ENCODE peak calls at places on chromosomes 11 and 22, in ten cellular contexts. E, T, G, D, Y, J, P, V, Z and R are unnamed samples.

GRCh38 chr11:101091781-101092180 is 37.8 kb downstream of the PGR start:
- DNase-seq in T (no peak), E (no peak), Y (peak), J (no peak), V (no peak), G (no peak), Z (no peak), D (no peak), P (no peak), R (no peak)

GRCh38 chr11:10381730-10382129 is 73.3 kb upstream of the AMPD3 start:
- DNase-seq in J (no peak), Z (no peak), P (no peak), D (no peak), E (no peak), G (peak), V (no peak), Y (no peak), T (peak), R (peak)

GRCh38 chr11:92859290-92859689 is 110.2 kb upstream of the MTNR1B start:
- DNase-seq in G (no peak), P (no peak), Y (no peak), T (no peak), V (no peak), E (no peak), J (no peak), D (no peak), Z (no peak), R (no peak)

GRCh38 chr11:106395716-106396349 is 318.4 kb downstream of the AASDHPPT start:
- DNase-seq in V (no peak), Z (no peak), T (no peak), G (no peak), P (no peak), Y (peak), J (no peak), E (no peak), D (no peak), R (no peak)

GRCh38 chr11:65660038-65660437 is 2.7 kb downstream of the RELA start:
- DNase-seq in J (no peak), G (no peak), Y (no peak), E (no peak), T (no peak), Z (no peak), V (no peak), D (no peak), P (no peak), R (no peak)

GRCh38 chr22:37198290-37199102 is 10.4 kb upstream of the C1QTNF6 start:
- DNase-seq in P (peak), J (peak), E (peak), D (peak), Z (peak), V (peak), Y (peak), G (peak), T (peak), R (peak)

GRCh38 chr11:113632981-113633380 is 73.1 kb downstream of the TMPRSS5 start:
- DNase-seq in Y (no peak), P (no peak), J (no peak), V (no peak), T (peak), E (no peak), G (no peak), Z (no peak), D (no peak), R (peak)

GRCh38 chr11:3041699-3042098 is 15.5 kb downstream of the CARS1 start:
- DNase-seq in Y (no peak), T (no peak), V (peak), E (no peak), P (no peak), G (no peak), D (peak), Z (no peak), J (no peak), R (no peak)

GRCh38 chr11:3222941-3223905 is 4.6 kb upstream of the MRGPRG start:
- DNase-seq in Y (no peak), G (no peak), T (no peak), Z (no peak), D (no peak), P (no peak), J (no peak), V (no peak), E (no peak), R (no peak)

GRCh38 chr11:97514446-97514845 is 1124.6 kb downstream of the JRKL start:
- DNase-seq in Z (no peak), G (no peak), V (no peak), D (no peak), J (no peak), P (no peak), E (no peak), Y (no peak), T (no peak), R (no peak)

DNA sequence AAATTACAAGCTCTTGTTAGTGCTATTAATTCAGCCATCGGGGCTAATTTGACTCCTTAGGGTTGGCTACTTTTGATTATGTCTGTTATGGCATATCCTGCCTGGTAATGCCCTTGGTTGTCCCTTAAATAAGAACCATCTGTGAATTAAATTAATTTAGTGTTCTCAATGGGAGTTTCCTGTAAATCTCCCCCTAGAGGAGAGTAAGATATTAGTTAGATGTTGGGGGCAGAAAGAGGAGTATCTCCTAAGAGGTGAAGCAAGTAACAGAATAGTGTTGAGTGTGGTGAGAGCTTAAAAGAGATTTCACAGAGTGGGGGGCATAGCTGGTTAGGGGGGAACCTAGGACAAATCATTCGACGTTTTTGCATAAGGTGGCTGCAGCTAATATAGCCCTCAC is 1126.9 kb downstream of the JRKL start:
- DNase-seq in Y (no peak), D (no peak), J (no peak), Z (no peak), V (no peak), G (no peak), E (peak), P (no peak), T (no peak), R (no peak)
- TF ChIP-seq CTCF in Y (no peak), D (no peak), J (no peak), Z (no peak), V (no peak), G (no peak), E (peak), P (no peak), T (peak), R (no peak)

DNA sequence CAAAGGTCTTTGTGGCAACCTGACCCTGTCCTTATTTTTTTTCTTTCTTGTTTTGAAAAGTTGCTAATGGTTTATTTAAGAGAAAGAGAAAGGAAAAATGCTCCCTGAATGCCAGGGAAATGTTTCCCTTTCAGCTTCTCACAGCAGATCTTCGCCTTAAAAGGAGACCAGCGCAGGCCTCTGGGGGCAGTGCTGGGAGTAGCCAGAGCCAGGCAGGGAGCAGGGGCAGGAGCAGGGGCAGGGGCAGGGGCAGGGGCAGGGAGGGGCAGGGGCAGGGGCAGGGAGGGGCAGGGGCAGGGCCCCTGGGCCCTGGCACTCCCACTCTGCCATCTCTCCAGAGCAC is 5.1 kb downstream of the MOB2 start:
- DNase-seq in Y (no peak), V (no peak), G (no peak), E (no peak), P (no peak), T (no peak), Z (no peak), J (peak), D (no peak), R (no peak)
- TF ChIP-seq CTCF in Y (no peak), V (no peak), G (no peak), E (no peak), P (no peak), T (no peak), Z (no peak), J (no peak), D (no peak), R (no peak)

DNA sequence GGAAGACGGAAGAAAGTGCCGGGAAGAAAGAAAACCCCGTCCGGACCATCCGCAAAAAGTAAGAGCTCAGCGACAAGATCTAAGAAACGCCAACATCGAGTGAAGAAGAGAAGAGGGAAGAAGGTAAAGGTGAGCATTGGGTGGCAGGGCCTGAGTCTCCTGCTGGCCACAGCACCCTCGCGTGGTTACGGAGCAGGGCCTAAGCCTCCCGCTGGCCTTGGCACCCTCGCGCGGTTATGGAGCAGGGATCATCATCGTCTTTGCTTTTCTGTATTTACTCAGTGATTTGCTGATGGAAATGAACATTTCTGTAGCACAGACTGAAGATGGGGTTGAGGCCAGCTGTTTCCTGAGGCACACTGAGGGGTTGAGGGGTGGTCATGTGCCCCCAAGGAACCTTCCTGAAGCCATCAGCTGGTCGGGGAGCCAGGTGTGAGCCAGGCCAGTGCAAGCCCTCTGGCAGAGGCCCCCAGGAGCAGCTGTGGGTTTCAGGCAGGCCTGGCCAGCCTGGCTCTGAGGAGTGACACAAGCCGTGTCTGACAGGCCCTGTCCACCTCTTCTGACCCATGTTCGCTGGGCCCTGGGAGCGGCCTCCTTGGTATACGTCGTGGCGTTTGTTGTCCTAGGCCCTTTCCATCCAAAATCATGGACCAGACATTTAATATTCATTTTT is 14.0 kb downstream of the IRF7 start:
- DNase-seq in P (no peak), T (no peak), Y (no peak), Z (no peak), G (no peak), V (no peak), D (no peak), J (no peak), E (no peak), R (no peak)
- TF ChIP-seq CTCF in P (no peak), T (no peak), Y (no peak), Z (no peak), G (no peak), V (no peak), D (no peak), J (no peak), E (no peak), R (no peak)

GRCh38 chr11:129974237-129974636 is 28.4 kb downstream of the PRDM10 start:
- DNase-seq in T (no peak), P (no peak), Z (no peak), G (peak), J (no peak), E (no peak), D (no peak), V (no peak), Y (no peak), R (no peak)
- TF ChIP-seq CTCF in T (no peak), P (no peak), Z (no peak), G (no peak), J (no peak), E (no peak), D (no peak), V (no peak), Y (no peak), R (no peak)

DNA sequence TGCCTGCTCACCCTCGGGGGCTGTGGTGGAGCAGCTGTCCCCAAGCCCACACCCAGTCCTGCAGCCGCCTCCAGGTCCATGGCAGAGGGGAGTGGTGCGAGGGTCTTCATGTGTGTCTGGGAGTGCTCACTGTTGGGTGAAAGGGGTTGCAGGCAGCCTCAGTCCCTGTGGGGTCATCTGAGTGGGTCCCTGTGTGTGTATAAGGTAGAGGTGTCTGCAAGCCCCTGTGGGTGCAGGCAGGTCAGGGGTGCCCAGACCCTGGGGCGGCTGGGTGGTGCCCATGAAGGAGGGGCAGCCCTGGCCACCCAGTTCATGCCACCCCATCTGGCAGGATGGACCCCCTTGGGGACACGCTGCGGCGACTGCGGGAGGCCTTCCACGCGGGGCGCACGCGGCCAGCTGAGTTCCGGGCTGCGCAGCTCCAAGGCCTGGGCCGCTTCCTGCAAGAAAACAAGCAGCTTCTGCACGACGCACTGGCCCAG is 4.9 kb downstream of the ALDH3B1 start:
- DNase-seq in P (no peak), E (no peak), V (no peak), D (no peak), G (no peak), J (no peak), Z (no peak), Y (no peak), T (no peak), R (no peak)
- TF ChIP-seq CTCF in P (no peak), E (no peak), V (no peak), D (no peak), G (no peak), J (no peak), Z (no peak), Y (no peak), T (no peak), R (no peak)

GRCh38 chr11:35717043-35717442 is 54.5 kb downstream of the TRIM44 start:
- DNase-seq in J (no peak), G (no peak), P (peak), V (no peak), T (no peak), E (peak), Y (no peak), Z (peak), D (no peak), R (no peak)
- TF ChIP-seq CTCF in J (no peak), G (no peak), P (peak), V (no peak), T (peak), E (peak), Y (no peak), Z (no peak), D (peak), R (no peak)

GRCh38 chr11:123020968-123021367 is 39.3 kb upstream of the BSX start:
- DNase-seq in T (peak), Y (peak), Z (peak), D (no peak), E (peak), J (peak), G (peak), P (peak), V (no peak), R (peak)
- TF ChIP-seq CTCF in T (peak), Y (peak), Z (no peak), D (peak), E (peak), J (peak), G (peak), P (peak), V (peak), R (peak)